ENCODE peak calls at places on chromosome 1, in seven cellular contexts. R is hepatocyte, P is aorta, S is choroid plexus epithelial cell, G is kidney epithelial cell, C is body of pancreas, U is adrenal gland. N is an unnamed sample.

GRCh38 chr1:75470448-75470847 is 140.5 kb downstream of the SLC44A5 start:
- DNase-seq in U (no peak), P (no peak), G (no peak), C (no peak), S (no peak), R (no peak), N (no peak)

GRCh38 chr1:111474106-111474505 is 322 bp downstream of the C1orf162 start:
- DNase-seq in C (no peak), G (no peak), R (no peak), P (no peak), S (no peak), U (no peak), N (no peak)

GRCh38 chr1:161510477-161510876 is 5.2 kb downstream of the FCGR2A start:
- DNase-seq in S (no peak), R (no peak), G (no peak), U (no peak), C (no peak), P (no peak), N (no peak)

GRCh38 chr1:53604291-53604919 is 134.6 kb downstream of the GLIS1 start:
- DNase-seq in G (peak; percentile 14), R (no peak), P (no peak), S (no peak), U (no peak), C (no peak), N (no peak)

GRCh38 chr1:43708006-43708412 is 673 bp downstream of the ST3GAL3 start:
- DNase-seq in G (peak; percentile 28), S (peak; percentile 62), P (no peak), U (no peak), R (no peak), C (no peak), N (no peak)

GRCh38 chr1:15771836-15772516 is 13.4 kb downstream of the FBLIM1 start:
- DNase-seq in C (no peak), P (no peak), S (no peak), G (no peak), R (no peak), U (no peak), N (no peak)

GRCh38 chr1:34066921-34067603 is 98.0 kb downstream of the CSMD2 start:
- DNase-seq in S (no peak), C (no peak), U (no peak), R (peak; percentile 36), P (no peak), G (no peak), N (no peak)

GRCh38 chr1:224585051-224585450 is 31.1 kb upstream of the CNIH3 start:
- DNase-seq in R (no peak), G (no peak), C (no peak), P (no peak), U (no peak), S (no peak), N (no peak)

GRCh38 chr1:6962390-6962955 is 177.2 kb downstream of the CAMTA1 start:
- DNase-seq in U (peak; percentile 50), C (peak; percentile 22), S (peak; percentile 8), R (peak; percentile 60), P (peak; percentile 70), G (no peak), N (peak; percentile 95)

GRCh38 chr1:16321176-16321867 is 31.0 kb downstream of the FBXO42 start:
- DNase-seq in P (no peak), C (no peak), U (no peak), R (no peak), G (no peak), S (peak; percentile 8), N (no peak)

GRCh38 chr1:164801246-164801731 is 242.3 kb downstream of the PBX1 start:
- DNase-seq in P (peak; percentile 61), G (no peak), R (no peak), C (peak; percentile 44), S (no peak), U (no peak), N (no peak)

GRCh38 chr1:110765640-110766335 is 91.0 kb upstream of the KCNA3 start:
- DNase-seq in P (no peak), U (peak; percentile 25), S (peak; percentile 75), G (no peak), R (peak; percentile 65), C (peak; percentile 58), N (peak; percentile 55)

GRCh38 chr1:47230692-47231313 is 1.2 kb downstream of the TAL1 start:
- DNase-seq in C (no peak), G (no peak), U (no peak), S (peak; percentile 18), R (no peak), P (no peak), N (peak; percentile 84)

GRCh38 chr1:94298861-94299260 is 61.5 kb upstream of the ARHGAP29 start:
- DNase-seq in C (peak; percentile 19), S (peak; percentile 85), P (no peak), G (no peak), R (no peak), U (no peak), N (no peak)

GRCh38 chr1:2785631-2786328 is 15.7 kb downstream of the TTC34 start:
- DNase-seq in S (no peak), R (no peak), P (no peak), G (no peak), C (peak; percentile 1), U (no peak), N (peak; percentile 43)

DNA sequence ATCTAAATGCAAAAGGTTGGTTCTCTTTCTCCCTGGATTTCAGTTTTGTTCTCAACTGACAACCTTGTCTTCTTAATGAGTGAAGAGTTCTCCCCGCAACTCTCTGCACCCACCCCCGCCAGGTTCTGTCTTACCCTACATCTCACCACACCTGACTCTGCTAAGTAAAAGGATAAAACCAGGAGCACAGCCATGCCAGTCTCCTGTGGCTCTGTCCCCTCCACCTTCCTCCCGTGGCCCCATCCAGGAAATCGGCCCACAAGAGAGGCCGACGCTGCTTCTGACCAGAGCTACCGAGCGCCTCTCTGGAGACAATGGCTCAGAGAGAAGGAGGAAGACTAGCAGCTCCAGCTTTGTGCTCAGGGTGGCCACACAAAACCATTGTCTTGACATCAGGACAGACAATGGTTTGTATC is 72.3 kb downstream of the PLEKHA6 start:
- DNase-seq in S (no peak), U (no peak), P (no peak), G (no peak), C (no peak), R (no peak), N (no peak)
- H3K4me3 ChIP-seq in S (no peak overlapping the region), U (no peak overlapping the region), P (no peak overlapping the region), G (peak overlapping the region; percentile 26), C (peak overlapping the region; percentile 3), R (peak overlapping the region; percentile 2), N (no peak overlapping the region)

GRCh38 chr1:226602186-226603029 is 53.8 kb downstream of the STUM start:
- DNase-seq in P (peak; percentile 52), R (peak; percentile 52), S (peak; percentile 79), C (peak; percentile 31), G (no peak), U (no peak), N (peak; percentile 60)

GRCh38 chr1:226604846-226605572 is 56.4 kb downstream of the STUM start:
- DNase-seq in U (no peak), S (no peak), C (no peak), P (peak; percentile 44), G (no peak), R (no peak), N (peak; percentile 45)

GRCh38 chr1:226603976-226604845 is 55.6 kb downstream of the STUM start:
- DNase-seq in G (no peak), C (no peak), S (peak; percentile 3), U (no peak), R (no peak), P (peak; percentile 30), N (peak; percentile 74)

GRCh38 chr1:226601456-226601855 is 52.9 kb downstream of the STUM start:
- DNase-seq in C (no peak), G (no peak), U (no peak), S (no peak), P (peak; percentile 19), R (no peak), N (no peak)

DNA sequence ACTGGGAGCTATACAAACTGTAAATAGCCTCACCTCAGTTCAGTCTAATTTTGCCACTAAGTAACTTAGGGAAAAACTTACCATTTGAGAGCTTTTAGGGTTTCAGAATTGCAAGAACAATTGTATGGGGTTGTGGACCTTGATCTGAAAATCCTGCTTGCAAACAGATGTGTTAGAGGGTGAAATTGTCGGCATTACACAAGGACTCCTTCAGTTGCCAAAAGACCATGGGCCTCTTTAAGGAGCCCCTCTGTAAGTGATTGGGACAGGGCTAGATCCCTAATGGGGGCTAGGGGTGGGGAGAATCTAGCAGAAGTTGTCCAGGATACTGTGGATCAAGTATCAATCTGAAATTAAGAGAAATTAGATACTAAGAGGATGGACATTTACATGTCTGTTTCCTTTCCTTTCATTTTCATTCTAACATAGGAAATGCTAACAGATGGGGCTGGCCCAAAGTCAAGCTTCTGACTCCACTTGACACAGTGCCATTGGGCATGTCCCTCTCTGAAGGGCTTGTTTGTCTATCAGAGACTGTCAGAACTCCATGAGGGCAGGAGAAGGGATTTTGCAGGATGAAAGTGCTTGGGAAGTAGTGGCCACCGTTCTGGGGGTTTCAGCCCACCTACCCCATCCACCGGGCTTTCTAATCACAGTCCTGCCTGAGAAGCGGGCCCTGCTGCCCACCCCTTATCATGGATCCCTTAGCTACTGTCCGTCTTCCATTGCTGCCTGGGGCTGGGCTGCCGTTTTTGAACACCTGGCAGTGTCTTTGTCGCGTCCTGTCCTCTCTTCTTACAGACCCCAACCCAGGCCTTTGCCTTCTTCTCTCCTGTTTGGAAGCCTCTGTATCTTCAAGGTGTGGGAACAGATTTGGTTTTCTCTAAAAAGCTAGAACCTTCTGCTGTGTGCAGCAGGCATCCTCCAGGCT is 54.7 kb downstream of the STUM start:
- DNase-seq in S (peak; percentile 50), P (peak; percentile 61), R (no peak), U (no peak), C (peak; percentile 35), G (no peak), N (no peak)
- H3K4me3 ChIP-seq in S (no peak overlapping the region), P (no peak overlapping the region), R (no peak overlapping the region), U (no peak overlapping the region), C (no peak overlapping the region), G (no peak overlapping the region), N (no peak overlapping the region)

GRCh38 chr1:77407738-77408375 is 126.0 kb downstream of the AK5 start:
- DNase-seq in U (no peak), S (peak; percentile 64), R (no peak), P (no peak), G (no peak), C (no peak), N (no peak)
- H3K4me3 ChIP-seq in U (no peak overlapping the region), S (no peak overlapping the region), R (no peak overlapping the region), P (no peak overlapping the region), G (no peak overlapping the region), C (no peak overlapping the region), N (no peak overlapping the region)

DNA sequence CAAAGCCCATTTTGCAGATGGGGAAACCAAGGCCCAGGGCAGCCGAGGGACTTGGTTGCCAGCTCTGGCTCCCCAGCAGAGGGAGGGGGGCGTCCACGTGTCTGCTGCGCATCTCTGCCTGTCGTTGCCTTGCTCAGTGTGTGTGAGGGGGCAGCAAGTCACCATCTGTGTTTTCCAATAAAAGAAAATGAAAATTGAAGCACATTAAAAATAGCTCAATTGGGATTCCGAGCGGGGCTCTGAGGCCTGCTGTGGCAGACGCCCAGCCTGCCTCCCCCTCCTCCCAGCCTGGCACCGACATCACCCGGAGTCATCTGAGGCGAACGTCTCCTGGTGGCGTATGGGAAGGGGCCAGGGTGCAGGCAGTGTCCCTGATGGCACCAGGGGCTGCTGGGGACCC is 51.2 kb downstream of the EPHB2 start:
- DNase-seq in S (no peak), G (no peak), U (no peak), P (no peak), R (no peak), C (no peak), N (no peak)
- H3K4me3 ChIP-seq in S (no peak overlapping the region), G (no peak overlapping the region), U (no peak overlapping the region), P (no peak overlapping the region), R (no peak overlapping the region), C (no peak overlapping the region), N (no peak overlapping the region)